ENCODE peak calls at places on chromosomes 4 and X, in four cellular contexts. A, Q, O and X are unnamed samples.

GRCh38 chr4:108171541-108172230 is 3.0 kb upstream of the LEF1 start:
- DNase-seq in O (no peak), Q (no peak), A (no peak), X (no peak)

GRCh38 chr4:171031338-171031737 is 781.9 kb upstream of the GALNTL6 start:
- DNase-seq in Q (no peak), O (no peak), A (no peak), X (no peak)

GRCh38 chr4:58590714-58591113 is 1480.5 kb upstream of the IGFBP7 start:
- DNase-seq in O (no peak), A (no peak), Q (no peak), X (no peak)

GRCh38 chrX:112654871-112655270 is 24.9 kb downstream of the LHFPL1 start:
- DNase-seq in Q (no peak), O (no peak), A (peak), X (no peak)

GRCh38 chr4:19927381-19927780 is 324.3 kb upstream of the SLIT2 start:
- DNase-seq in A (peak), Q (no peak), O (no peak), X (no peak)

GRCh38 chr4:134544303-134544761 is 342.7 kb upstream of the PABPC4L start:
- DNase-seq in O (no peak), Q (no peak), A (no peak), X (peak)

GRCh38 chr4:7397206-7398103 is 37.3 kb downstream of the PSAPL1 start:
- DNase-seq in A (peak), Q (no peak), O (no peak), X (no peak)

GRCh38 chr4:112370466-112370865 is 73.3 kb downstream of the ALPK1 start:
- DNase-seq in Q (no peak), O (no peak), A (peak), X (no peak)

GRCh38 chr4:144754562-144755410 is 108.8 kb downstream of the HHIP start:
- DNase-seq in Q (no peak), O (no peak), A (peak), X (peak)

GRCh38 chrX:119541188-119541587 is 24.0 kb downstream of the STEEP1 start:
- DNase-seq in O (no peak), A (peak), Q (no peak), X (peak)

GRCh38 chr4:145934434-145935047 is 4.1 kb downstream of the ZNF827 start:
- DNase-seq in Q (no peak), O (no peak), A (no peak), X (no peak)
- H3K4me3 ChIP-seq in Q (no peak), O (no peak), A (no peak), X (no peak)

DNA sequence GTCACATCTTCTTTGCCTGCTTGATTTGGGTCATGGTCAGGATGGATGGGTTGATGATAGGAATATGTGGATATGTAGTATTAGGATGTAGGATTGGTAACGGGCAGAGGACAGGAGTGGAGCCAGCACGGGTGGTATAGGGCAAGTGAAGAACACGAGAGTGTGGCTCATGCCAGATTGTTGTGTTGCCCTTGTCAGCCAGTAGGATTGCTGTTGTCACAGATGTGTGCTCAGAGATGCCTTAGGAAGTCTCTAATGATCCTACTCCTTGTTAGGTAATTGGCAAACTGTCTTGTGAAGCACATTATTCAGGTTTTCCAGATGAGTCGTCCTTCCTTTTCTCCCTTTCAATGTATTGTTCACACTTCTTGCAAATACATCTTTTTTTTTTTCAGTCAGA is 5.5 kb downstream of the ATP10D start:
- DNase-seq in A (no peak), Q (peak), O (no peak), X (peak)
- TF ChIP-seq MAZ in A (no peak), Q (no peak), O (no peak), X (no peak)

DNA sequence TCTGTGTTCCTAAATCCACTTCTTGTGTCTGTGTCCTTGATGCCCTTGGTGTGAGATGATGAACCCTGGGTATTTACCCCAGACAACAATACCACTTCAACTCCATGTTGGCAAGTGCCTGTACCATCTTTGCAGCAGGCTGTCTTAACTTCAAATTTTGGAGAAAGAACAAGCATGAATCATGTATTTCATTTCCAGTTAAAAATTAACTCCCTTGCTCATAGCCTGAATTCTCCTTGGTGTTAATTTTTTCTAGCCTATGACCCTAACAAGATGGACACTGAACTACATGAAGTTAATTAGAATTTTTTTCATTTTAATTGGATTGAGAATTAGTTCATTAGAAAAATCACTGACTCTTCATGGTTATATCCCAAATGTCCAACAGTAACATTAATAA is 267.8 kb upstream of the INTU start:
- DNase-seq in O (no peak), A (no peak), Q (no peak), X (no peak)
- H3K4me3 ChIP-seq in O (no peak), A (no peak), Q (no peak), X (no peak)

GRCh38 chr4:139521764-139522373 is 34.1 kb downstream of the SETD7 start:
- DNase-seq in Q (no peak), A (no peak), O (no peak), X (no peak)
- TF ChIP-seq MAZ in Q (no peak), A (no peak), O (no peak), X (no peak)

GRCh38 chr4:18021470-18021719 is 160 bp downstream of the LCORL start:
- DNase-seq in A (peak), Q (no peak), O (no peak), X (no peak)
- H3K4me3 ChIP-seq in A (peak), Q (peak), O (peak), X (peak)